ENCODE peak calls at places on chromosomes 11 and 22, in ten cellular contexts. C is activated T-helper 1 cell treated with anti-CD3 and anti-CD28 coated beads, Interleukin-12 subunit alpha, Interleukin-12 subunit beta, Interleukin-2, Interleukin-4 antibody, amounts not matched to agents 30 ng/mL and 10 ng/mL and 1 ng/mL, durations not matched to agents 14 hours and 24 hours and 36 hours; P is caudate nucleus; J is neuronal stem cell; R is ovary; A is neural progenitor cell; D is T-cell; E is EH; I is AG08395; B is GM04503. X is an unnamed sample.

GRCh38 chr11:70036971-70037882 is 40.9 kb upstream of the ANO1 start:
- DNase-seq in C (no peak), P (no peak), J (no peak), R (no peak), A (no peak), D (no peak), E (no peak), I (no peak), B (no peak), X (no peak)

GRCh38 chr11:8099291-8099899 is 18.4 kb downstream of the TUB start:
- DNase-seq in C (peak), P (peak), J (peak), R (peak), A (peak), D (peak), E (peak), I (peak), B (no peak), X (peak)

GRCh38 chr11:120172921-120173705 is 35.2 kb upstream of the TRIM29 start:
- DNase-seq in C (no peak), P (no peak), J (no peak), R (no peak), A (no peak), D (peak), E (no peak), I (no peak), B (no peak), X (no peak)

GRCh38 chr11:65554057-65554818 is 3.9 kb downstream of the LTBP3 start:
- DNase-seq in C (no peak), P (no peak), J (no peak), R (no peak), A (no peak), D (no peak), E (no peak), I (no peak), B (no peak), X (no peak)

GRCh38 chr11:118151421-118151820 is 1.2 kb downstream of the SCN4B start:
- DNase-seq in C (no peak), P (no peak), J (no peak), R (no peak), A (no peak), D (no peak), E (peak), I (no peak), B (no peak), X (no peak)

GRCh38 chr11:78417175-78417887 is at the start of gene GAB2:
- DNase-seq in C (no peak), P (no peak), J (no peak), R (no peak), A (no peak), D (peak), E (no peak), I (no peak), B (no peak), X (no peak)

GRCh38 chr22:27629908-27630733 is 171.4 kb downstream of the MN1 start:
- DNase-seq in C (no peak), P (no peak), J (no peak), R (no peak), A (peak), D (no peak), E (no peak), I (no peak), B (no peak), X (no peak)

GRCh38 chr11:118621071-118621815 is 13.8 kb downstream of the PHLDB1 start:
- DNase-seq in C (no peak), P (peak), J (no peak), R (peak), A (peak), D (no peak), E (peak), I (peak), B (no peak), X (peak)

GRCh38 chr11:130671801-130672700 is 223.6 kb downstream of the ADAMTS15 start:
- DNase-seq in C (no peak), P (no peak), J (peak), R (no peak), A (peak), D (no peak), E (peak), I (peak), B (peak), X (peak)

GRCh38 chr11:134071766-134072403 is 3.0 kb downstream of the JAM3 start:
- DNase-seq in C (no peak), P (no peak), J (no peak), R (no peak), A (no peak), D (no peak), E (peak), I (no peak), B (no peak), X (no peak)

GRCh38 chr11:119684361-119685072 is 44.5 kb downstream of the NECTIN1 start:
- DNase-seq in C (no peak), P (no peak), J (no peak), R (no peak), A (no peak), D (no peak), E (peak), I (peak), B (no peak), X (no peak)

GRCh38 chr11:130527648-130528300 is 79.3 kb downstream of the ADAMTS15 start:
- DNase-seq in C (no peak), P (no peak), J (no peak), R (no peak), A (no peak), D (no peak), E (peak), I (no peak), B (no peak), X (no peak)

GRCh38 chr11:74749127-74749964 is 697 bp downstream of the RNF169 start:
- DNase-seq in C (peak), P (no peak), J (no peak), R (peak), A (peak), D (peak), E (peak), I (peak), B (no peak), X (no peak)

GRCh38 chr11:27076121-27076589 is 35.5 kb downstream of the BBOX1 start:
- DNase-seq in C (no peak), P (no peak), J (no peak), R (no peak), A (peak), D (no peak), E (peak), I (no peak), B (no peak), X (no peak)

GRCh38 chr11:70108250-70108649 is 30.1 kb downstream of the ANO1 start:
- DNase-seq in C (no peak), P (no peak), J (no peak), R (no peak), A (no peak), D (no peak), E (peak), I (no peak), B (no peak), X (peak)

GRCh38 chr11:67354314-67355022 is 1.1 kb upstream of the POLD4 start:
- DNase-seq in C (no peak), P (no peak), J (no peak), R (peak), A (peak), D (no peak), E (peak), I (peak), B (peak), X (peak)

GRCh38 chr22:38964306-38964705 is 6.9 kb downstream of the APOBEC3A start:
- DNase-seq in C (no peak), P (no peak), J (no peak), R (no peak), A (no peak), D (no peak), E (no peak), I (no peak), B (no peak), X (no peak)